ENCODE peak calls at places on chromosomes 5 and 9, in six cellular contexts. One of them, this sample, is unnamed.

GRCh38 chr9:91151014-91151740 is 210.5 kb downstream of the AUH start:
- DNase-seq in iris pigment epithelial cell: peak; percentile 95
- DNase-seq in GM23248: peak; percentile 79
- DNase-seq in H9: no peak
- DNase-seq in naive thymus-derived CD8-positive, alpha-beta T cell: peak; percentile 13
- DNase-seq in PC-3: no peak
- DNase-seq in this sample: peak; percentile 99

GRCh38 chr5:5183192-5183699 is 43.1 kb downstream of the ADAMTS16 start:
- DNase-seq in iris pigment epithelial cell: no peak
- DNase-seq in GM23248: no peak
- DNase-seq in H9: peak; percentile 92
- DNase-seq in naive thymus-derived CD8-positive, alpha-beta T cell: no peak
- DNase-seq in PC-3: no peak
- DNase-seq in this sample: no peak

GRCh38 chr9:88953401-88954029 is 37.8 kb upstream of the S1PR3 start:
- DNase-seq in iris pigment epithelial cell: peak; percentile 69
- DNase-seq in GM23248: peak; percentile 89
- DNase-seq in H9: no peak
- DNase-seq in naive thymus-derived CD8-positive, alpha-beta T cell: no peak
- DNase-seq in PC-3: no peak
- DNase-seq in this sample: peak; percentile 78

GRCh38 chr5:176769911-176770310 is 40.4 kb upstream of the UNC5A start:
- DNase-seq in iris pigment epithelial cell: no peak
- DNase-seq in GM23248: no peak
- DNase-seq in H9: peak; percentile 18
- DNase-seq in naive thymus-derived CD8-positive, alpha-beta T cell: no peak
- DNase-seq in PC-3: no peak
- DNase-seq in this sample: no peak

GRCh38 chr9:95620722-95621121 is 104.0 kb upstream of the PTCH1 start:
- DNase-seq in iris pigment epithelial cell: no peak
- DNase-seq in GM23248: no peak
- DNase-seq in H9: no peak
- DNase-seq in naive thymus-derived CD8-positive, alpha-beta T cell: no peak
- DNase-seq in PC-3: no peak
- DNase-seq in this sample: no peak

GRCh38 chr9:122904466-122904822 is 715 bp downstream of the RC3H2 start:
- DNase-seq in iris pigment epithelial cell: peak; percentile 35
- DNase-seq in GM23248: peak; percentile 65
- DNase-seq in H9: peak; percentile 59
- DNase-seq in naive thymus-derived CD8-positive, alpha-beta T cell: no peak
- DNase-seq in PC-3: peak; percentile 18
- DNase-seq in this sample: peak; percentile 72

GRCh38 chr9:136143215-136144001 is 24.7 kb upstream of the TMEM250 start:
- DNase-seq in iris pigment epithelial cell: peak; percentile 34
- DNase-seq in GM23248: peak; percentile 39
- DNase-seq in H9: peak; percentile 81
- DNase-seq in naive thymus-derived CD8-positive, alpha-beta T cell: no peak
- DNase-seq in PC-3: peak; percentile 26
- DNase-seq in this sample: peak; percentile 26

GRCh38 chr5:179318193-179318955 is 26.9 kb downstream of the ADAMTS2 start:
- DNase-seq in iris pigment epithelial cell: no peak
- DNase-seq in GM23248: no peak
- DNase-seq in H9: no peak
- DNase-seq in naive thymus-derived CD8-positive, alpha-beta T cell: no peak
- DNase-seq in PC-3: no peak
- DNase-seq in this sample: no peak